ENCODE peak calls at places on chromosomes 13 and 19, in four cellular contexts. W is heart right ventricle, D is GM23338, M is heart left ventricle. U is an unnamed sample. For H3K4me1, the result is how much of the 10 kb centered on the place peaks cover.

GRCh38 chr19:7729831-7730285 is 2.1 kb downstream of the CLEC4G start:
- DNase-seq in W (no peak), D (peak), M (no peak), U (no peak)

GRCh38 chr19:38831142-38831605 is 420 bp downstream of the ECH1 start:
- DNase-seq in W (peak), D (peak), M (peak), U (peak)

GRCh38 chr13:66703597-66703996 is 526.5 kb downstream of the PCDH9 start:
- DNase-seq in W (no peak), D (no peak), M (no peak), U (peak)

GRCh38 chr19:7888145-7888825 is at the start of gene LRRC8E:
- DNase-seq in W (no peak), D (peak), M (no peak), U (peak)

GRCh38 chr19:55672418-55672817 is 2.6 kb upstream of the EPN1 start:
- DNase-seq in W (no peak), D (no peak), M (no peak), U (no peak)

GRCh38 chr19:48798937-48799336 is 11.9 kb downstream of the BCAT2 start:
- DNase-seq in W (no peak), D (peak), M (no peak), U (no peak)

GRCh38 chr13:30371649-30372265 is 50.5 kb upstream of the UBE2L5 start:
- DNase-seq in W (no peak), D (no peak), M (no peak), U (peak)

GRCh38 chr13:31131470-31131961 is 30.2 kb downstream of the HSPH1 start:
- DNase-seq in W (no peak), D (no peak), M (no peak), U (no peak)

GRCh38 chr13:21137696-21138095 is 38.7 kb downstream of the SKA3 start:
- DNase-seq in W (no peak), D (no peak), M (no peak), U (no peak)

GRCh38 chr13:92221916-92222315 is 823.5 kb downstream of the GPC5 start:
- DNase-seq in W (no peak), D (no peak), M (no peak), U (no peak)

GRCh38 chr13:98315466-98315865 is 138.4 kb upstream of the RNF113B start:
- DNase-seq in W (no peak), D (no peak), M (no peak), U (no peak)

GRCh38 chr13:20101467-20102316 is 59.2 kb downstream of the GJA3 start:
- DNase-seq in W (no peak), D (no peak), M (no peak), U (no peak)

GRCh38 chr19:48933382-48933932 is at the start of gene DHDH:
- DNase-seq in W (peak), D (peak), M (peak), U (peak)

GRCh38 chr13:40190656-40191100 is 475.8 kb downstream of the FOXO1 start:
- DNase-seq in W (no peak), D (no peak), M (no peak), U (peak)

GRCh38 chr13:32895296-32895695 is 120.9 kb upstream of the KL start:
- DNase-seq in W (no peak), D (no peak), M (no peak), U (no peak)

GRCh38 chr13:102504002-102504401 is 92.8 kb upstream of the TPP2 start:
- DNase-seq in W (no peak), D (no peak), M (no peak), U (no peak)

GRCh38 chr19:47353307-47353712 is 4.2 kb downstream of the DHX34 start:
- DNase-seq in W (peak), D (no peak), M (no peak), U (peak)

GRCh38 chr19:39103151-39103550 is 19.0 kb downstream of the ACP7 start:
- DNase-seq in W (no peak), D (no peak), M (no peak), U (no peak)

GRCh38 chr13:43537124-43537523 is 249.6 kb downstream of the ENOX1 start:
- DNase-seq in W (no peak), D (no peak), M (no peak), U (peak)

GRCh38 chr19:41807176-41807575 is 10.8 kb downstream of the CEACAM3 start:
- DNase-seq in W (no peak), D (no peak), M (no peak), U (no peak)

GRCh38 chr19:17719730-17720486 is 628 bp downstream of the MAP1S start:
- DNase-seq in W (no peak), D (peak), M (peak), U (no peak)

GRCh38 chr19:45263013-45263412 is 11.9 kb downstream of the MARK4 start:
- DNase-seq in W (no peak), D (no peak), M (no peak), U (no peak)

GRCh38 chr13:95698047-95698749 is 21.3 kb downstream of the DNAJC3 start:
- DNase-seq in W (no peak), D (peak), M (no peak), U (no peak)

GRCh38 chr13:90918551-90918950 is 428.9 kb upstream of the MIR17HG start:
- DNase-seq in W (no peak), D (no peak), M (no peak), U (no peak)

GRCh38 chr19:3494559-3494958 is 5.9 kb downstream of the DOHH start:
- DNase-seq in W (no peak), D (no peak), M (no peak), U (no peak)

GRCh38 chr13:46683879-46684278 is 113.1 kb downstream of the ESD start:
- DNase-seq in W (no peak), D (no peak), M (no peak), U (no peak)

GRCh38 chr13:114068723-114069322 is 63.6 kb downstream of the RASA3 start:
- DNase-seq in W (no peak), D (no peak), M (peak), U (no peak)

GRCh38 chr19:51131780-51132680 is 7.3 kb downstream of the SIGLEC9 start:
- DNase-seq in W (peak), D (peak), M (no peak), U (no peak)

GRCh38 chr19:44704982-44705381 is 6.0 kb downstream of the CEACAM16 start:
- DNase-seq in W (no peak), D (no peak), M (no peak), U (no peak)

GRCh38 chr19:40640744-40641143 is 39.6 kb downstream of the LTBP4 start:
- DNase-seq in W (peak), D (no peak), M (no peak), U (no peak)

GRCh38 chr19:17303940-17304267 is 679 bp upstream of the ABHD8 start:
- DNase-seq in W (no peak), D (no peak), M (no peak), U (no peak)

GRCh38 chr19:17448190-17448967 is at the start of gene TMEM221:
- DNase-seq in W (peak), D (peak), M (peak), U (peak)

GRCh38 chr13:37058801-37059135 is 720 bp downstream of the SUPT20H start:
- DNase-seq in W (no peak), D (peak), M (no peak), U (peak)

GRCh38 chr19:15249912-15250634 is 17.8 kb upstream of the EPHX3 start:
- DNase-seq in W (peak), D (no peak), M (peak), U (no peak)

GRCh38 chr13:29566864-29567263 is 28.6 kb downstream of the SLC7A1 start:
- DNase-seq in W (no peak), D (no peak), M (no peak), U (no peak)

GRCh38 chr13:78309497-78310180 is 293.7 kb downstream of the POU4F1 start:
- DNase-seq in W (no peak), D (no peak), M (no peak), U (no peak)

GRCh38 chr13:31767175-31767900 is 28.0 kb downstream of the RXFP2 start:
- DNase-seq in W (no peak), D (no peak), M (no peak), U (no peak)

GRCh38 chr13:72004236-72004635 is 137.2 kb upstream of the DACH1 start:
- DNase-seq in W (no peak), D (no peak), M (no peak), U (no peak)

GRCh38 chr19:47109541-47110375 is 3.8 kb downstream of the ZC3H4 start:
- DNase-seq in W (no peak), D (peak), M (no peak), U (peak)

GRCh38 chr13:38514575-38514974 is 164.9 kb downstream of the UFM1 start:
- DNase-seq in W (no peak), D (no peak), M (no peak), U (no peak)

DNA sequence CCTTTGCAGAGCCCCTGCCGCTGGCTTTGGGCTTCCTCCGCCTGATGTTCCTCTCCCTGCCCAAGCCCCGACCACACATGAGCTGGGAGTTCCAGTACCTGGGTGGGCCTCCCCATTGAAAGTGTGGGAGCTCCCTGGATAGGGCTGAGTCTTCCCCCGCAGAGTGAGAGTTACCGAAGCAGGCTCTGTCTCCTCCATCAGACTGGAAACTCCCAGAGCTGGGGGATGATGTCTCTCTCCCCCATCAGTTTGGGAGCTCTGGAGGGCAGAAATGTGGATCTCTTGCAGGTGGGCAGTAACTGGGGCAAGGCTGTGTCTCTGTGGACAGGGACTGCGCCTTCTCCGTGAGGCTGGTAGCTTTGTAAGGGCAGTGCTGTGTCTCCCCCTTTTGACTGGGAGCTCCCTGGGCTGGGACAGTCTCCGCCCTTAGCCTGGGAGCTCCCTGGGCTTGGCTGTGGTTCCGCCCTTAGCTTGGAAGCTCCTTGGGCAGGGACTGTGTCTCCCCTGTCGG is 767 bp downstream of the DCAF15 start:
- DNase-seq in W (peak), D (peak), M (no peak), U (no peak)
- TF ChIP-seq CTCF in W (peak), D (peak), M (peak), U (no peak)

GRCh38 chr13:104872153-104872552 is 1663.3 kb downstream of the EFNB2 start:
- DNase-seq in W (no peak), D (peak), M (no peak), U (no peak)
- H3K4me3 ChIP-seq in W (no peak), D (no peak), M (no peak), U (no peak)

GRCh38 chr19:35038623-35039512 is 2.7 kb upstream of the HPN start:
- DNase-seq in W (no peak), D (no peak), M (no peak), U (no peak)
- H3K4me1 ChIP-seq in W (under half), D (under half), M (under half), U (under half)

GRCh38 chr19:1270854-1271527 is 1.9 kb downstream of the CIRBP start:
- DNase-seq in W (no peak), D (no peak), M (no peak), U (no peak)

GRCh38 chr19:1268392-1269064 is 604 bp upstream of the CIRBP start:
- DNase-seq in W (peak), D (no peak), M (no peak), U (no peak)

GRCh38 chr19:1270168-1270853 is 1.2 kb downstream of the CIRBP start:
- DNase-seq in W (no peak), D (peak), M (no peak), U (no peak)

GRCh38 chr19:1269065-1269477 is at the start of gene CIRBP:
- DNase-seq in W (peak), D (peak), M (peak), U (peak)

DNA sequence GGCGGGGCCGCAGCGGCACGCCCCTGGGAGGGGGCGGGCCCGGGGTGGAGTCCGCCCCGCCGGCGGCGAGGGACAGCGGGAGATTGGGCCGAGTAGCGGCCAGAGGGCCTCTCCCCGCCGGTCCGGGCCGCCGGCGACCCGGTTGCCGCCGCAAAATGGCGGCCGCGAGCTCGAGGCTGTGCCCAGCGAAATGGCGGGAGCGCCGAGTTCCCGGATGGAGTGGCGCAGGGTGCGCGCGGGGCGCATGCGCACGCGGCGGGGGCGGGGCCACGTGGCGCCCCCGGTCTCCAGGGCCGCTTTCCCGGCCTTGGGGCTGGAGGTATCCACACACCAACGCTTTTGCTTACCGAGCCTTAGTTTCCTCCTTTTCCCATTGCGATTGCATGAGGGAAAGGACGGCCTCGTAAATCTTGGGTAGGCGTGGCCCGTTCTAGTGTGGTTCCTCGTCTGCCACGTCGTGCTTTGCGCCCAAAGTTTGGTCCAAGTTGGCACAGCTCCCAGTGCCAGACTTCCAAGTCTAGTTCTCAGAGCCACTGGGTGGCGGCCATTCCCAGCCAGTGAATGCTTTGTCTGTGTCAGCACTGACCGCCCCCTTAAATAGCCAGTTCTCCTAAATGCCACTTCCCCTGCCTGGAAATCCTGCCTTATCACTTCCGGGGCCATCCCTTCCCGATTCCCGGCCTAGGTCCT is 491 bp downstream of the CIRBP start:
- DNase-seq in W (peak), D (peak), M (peak), U (peak)
- TF ChIP-seq CTCF in W (peak), D (no peak), M (peak), U (peak)

GRCh38 chr13:28539625-28540286 is 44.8 kb upstream of the FLT1 start:
- DNase-seq in W (no peak), D (no peak), M (no peak), U (no peak)

GRCh38 chr13:28541966-28542365 is 47.0 kb upstream of the FLT1 start:
- DNase-seq in W (no peak), D (no peak), M (no peak), U (no peak)

GRCh38 chr13:28542804-28543203 is 47.9 kb upstream of the FLT1 start:
- DNase-seq in W (no peak), D (no peak), M (no peak), U (no peak)

GRCh38 chr13:28538932-28539331 is 44.0 kb upstream of the FLT1 start:
- DNase-seq in W (no peak), D (no peak), M (no peak), U (no peak)

DNA sequence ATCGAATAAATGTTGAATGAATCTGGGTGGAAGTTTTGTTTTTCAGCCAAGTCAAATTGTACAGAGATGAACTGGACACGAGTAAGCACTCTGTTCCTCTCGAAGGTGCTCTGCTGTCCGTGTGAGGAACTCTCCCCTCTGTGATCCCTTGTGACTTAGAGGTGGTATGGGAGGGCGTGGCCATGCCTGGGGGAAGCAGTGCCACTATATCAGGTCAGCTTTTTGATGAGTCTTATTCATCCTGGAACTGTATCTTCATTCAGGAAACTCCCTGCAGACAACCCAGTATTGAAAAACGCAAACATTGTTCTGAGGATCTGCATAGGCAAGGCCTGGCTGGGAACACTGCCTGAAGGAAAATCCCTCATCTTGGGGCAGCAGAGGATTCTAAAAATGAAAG is 45.7 kb upstream of the FLT1 start:
- DNase-seq in W (no peak), D (no peak), M (no peak), U (no peak)
- H3K4me3 ChIP-seq in W (no peak), D (no peak), M (no peak), U (no peak)